ENCODE peak calls at places on chromosomes 7 and 10, in six cellular contexts. One of them, this sample, is unnamed.
A peak's percentile ranks its signal among the peaks of the same experiment; 100 is the strongest.

GRCh38 chr10:76082956-76083355 is 651.5 kb downstream of the LRMDA start:
- DNase-seq in NCI-H774: no peak
- DNase-seq in fibroblast of pulmonary artery: peak; percentile 46
- DNase-seq in lower leg skin: no peak
- DNase-seq in CD4-positive, alpha-beta T cell: no peak
- DNase-seq in activated CD4-positive, CD25-positive, alpha-beta regulatory T cell: no peak
- DNase-seq in this sample: peak; percentile 99

GRCh38 chr10:70915206-70915605 is 26.8 kb upstream of the PCBD1 start:
- DNase-seq in NCI-H774: no peak
- DNase-seq in fibroblast of pulmonary artery: no peak
- DNase-seq in lower leg skin: no peak
- DNase-seq in CD4-positive, alpha-beta T cell: no peak
- DNase-seq in activated CD4-positive, CD25-positive, alpha-beta regulatory T cell: no peak
- DNase-seq in this sample: no peak

GRCh38 chr7:82343-83155 is 109.8 kb upstream of the FAM20C start:
- DNase-seq in NCI-H774: no peak
- DNase-seq in fibroblast of pulmonary artery: no peak
- DNase-seq in lower leg skin: peak; percentile 78
- DNase-seq in CD4-positive, alpha-beta T cell: no peak
- DNase-seq in activated CD4-positive, CD25-positive, alpha-beta regulatory T cell: no peak
- DNase-seq in this sample: no peak

GRCh38 chr10:124896751-124897150 is 45.2 kb upstream of the ZRANB1 start:
- DNase-seq in NCI-H774: no peak
- DNase-seq in fibroblast of pulmonary artery: no peak
- DNase-seq in lower leg skin: no peak
- DNase-seq in CD4-positive, alpha-beta T cell: no peak
- DNase-seq in activated CD4-positive, CD25-positive, alpha-beta regulatory T cell: no peak
- DNase-seq in this sample: no peak

GRCh38 chr10:30036341-30036740 is 23.0 kb downstream of the JCAD start:
- DNase-seq in NCI-H774: no peak
- DNase-seq in fibroblast of pulmonary artery: peak; percentile 8
- DNase-seq in lower leg skin: no peak
- DNase-seq in CD4-positive, alpha-beta T cell: no peak
- DNase-seq in activated CD4-positive, CD25-positive, alpha-beta regulatory T cell: no peak
- DNase-seq in this sample: no peak

GRCh38 chr7:117645456-117646181 is 165.8 kb downstream of the CFTR start:
- DNase-seq in NCI-H774: no peak
- DNase-seq in fibroblast of pulmonary artery: peak; percentile 80
- DNase-seq in lower leg skin: no peak
- DNase-seq in CD4-positive, alpha-beta T cell: no peak
- DNase-seq in activated CD4-positive, CD25-positive, alpha-beta regulatory T cell: no peak
- DNase-seq in this sample: no peak

GRCh38 chr7:24573554-24574338 is 494 bp downstream of the PALS2 start:
- DNase-seq in NCI-H774: peak; percentile 62
- DNase-seq in fibroblast of pulmonary artery: peak; percentile 59
- DNase-seq in lower leg skin: peak; percentile 86
- DNase-seq in CD4-positive, alpha-beta T cell: peak; percentile 4
- DNase-seq in activated CD4-positive, CD25-positive, alpha-beta regulatory T cell: peak; percentile 10
- DNase-seq in this sample: no peak

GRCh38 chr7:52584041-52584440 is 451.4 kb upstream of the POM121L12 start:
- DNase-seq in NCI-H774: no peak
- DNase-seq in fibroblast of pulmonary artery: no peak
- DNase-seq in lower leg skin: no peak
- DNase-seq in CD4-positive, alpha-beta T cell: no peak
- DNase-seq in activated CD4-positive, CD25-positive, alpha-beta regulatory T cell: no peak
- DNase-seq in this sample: no peak

GRCh38 chr7:37216156-37216839 is 232.4 kb downstream of the ELMO1 start:
- DNase-seq in NCI-H774: no peak
- DNase-seq in fibroblast of pulmonary artery: peak; percentile 60
- DNase-seq in lower leg skin: no peak
- DNase-seq in CD4-positive, alpha-beta T cell: no peak
- DNase-seq in activated CD4-positive, CD25-positive, alpha-beta regulatory T cell: no peak
- DNase-seq in this sample: no peak

GRCh38 chr7:80921130-80921529 is 2.3 kb upstream of the SEMA3C start:
- DNase-seq in NCI-H774: no peak
- DNase-seq in fibroblast of pulmonary artery: peak; percentile 37
- DNase-seq in lower leg skin: no peak
- DNase-seq in CD4-positive, alpha-beta T cell: no peak
- DNase-seq in activated CD4-positive, CD25-positive, alpha-beta regulatory T cell: no peak
- DNase-seq in this sample: no peak

GRCh38 chr7:55488804-55489340 is 83.4 kb downstream of the VOPP1 start:
- DNase-seq in NCI-H774: no peak
- DNase-seq in fibroblast of pulmonary artery: no peak
- DNase-seq in lower leg skin: no peak
- DNase-seq in CD4-positive, alpha-beta T cell: no peak
- DNase-seq in activated CD4-positive, CD25-positive, alpha-beta regulatory T cell: no peak
- DNase-seq in this sample: no peak

GRCh38 chr7:37947840-37948198 is 27.4 kb downstream of the EPDR1 start:
- DNase-seq in NCI-H774: no peak
- DNase-seq in fibroblast of pulmonary artery: no peak
- DNase-seq in lower leg skin: no peak
- DNase-seq in CD4-positive, alpha-beta T cell: no peak
- DNase-seq in activated CD4-positive, CD25-positive, alpha-beta regulatory T cell: no peak
- DNase-seq in this sample: no peak

GRCh38 chr10:1047937-1048336 is 982 bp downstream of the IDI1 start:
- DNase-seq in NCI-H774: no peak
- DNase-seq in fibroblast of pulmonary artery: no peak
- DNase-seq in lower leg skin: no peak
- DNase-seq in CD4-positive, alpha-beta T cell: no peak
- DNase-seq in activated CD4-positive, CD25-positive, alpha-beta regulatory T cell: no peak
- DNase-seq in this sample: no peak

GRCh38 chr7:107179326-107180163 is 10.7 kb downstream of the HBP1 start:
- DNase-seq in NCI-H774: no peak
- DNase-seq in fibroblast of pulmonary artery: peak; percentile 31
- DNase-seq in lower leg skin: no peak
- DNase-seq in CD4-positive, alpha-beta T cell: no peak
- DNase-seq in activated CD4-positive, CD25-positive, alpha-beta regulatory T cell: no peak
- DNase-seq in this sample: no peak

GRCh38 chr7:44380179-44380830 is 54.9 kb upstream of the CAMK2B start:
- DNase-seq in NCI-H774: no peak
- DNase-seq in fibroblast of pulmonary artery: no peak
- DNase-seq in lower leg skin: peak; percentile 76
- DNase-seq in CD4-positive, alpha-beta T cell: no peak
- DNase-seq in activated CD4-positive, CD25-positive, alpha-beta regulatory T cell: no peak
- DNase-seq in this sample: no peak

GRCh38 chr10:125014984-125015944 is 73.3 kb downstream of the ZRANB1 start:
- DNase-seq in NCI-H774: no peak
- DNase-seq in fibroblast of pulmonary artery: no peak
- DNase-seq in lower leg skin: no peak
- DNase-seq in CD4-positive, alpha-beta T cell: no peak
- DNase-seq in activated CD4-positive, CD25-positive, alpha-beta regulatory T cell: no peak
- DNase-seq in this sample: no peak

GRCh38 chr10:636016-636730 is 53.3 kb downstream of the DIP2C start:
- DNase-seq in NCI-H774: no peak
- DNase-seq in fibroblast of pulmonary artery: no peak
- DNase-seq in lower leg skin: peak; percentile 56
- DNase-seq in CD4-positive, alpha-beta T cell: no peak
- DNase-seq in activated CD4-positive, CD25-positive, alpha-beta regulatory T cell: no peak
- DNase-seq in this sample: no peak

GRCh38 chr10:131910663-131911314 is 10.0 kb downstream of the PPP2R2D start:
- DNase-seq in NCI-H774: no peak
- DNase-seq in fibroblast of pulmonary artery: no peak
- DNase-seq in lower leg skin: no peak
- DNase-seq in CD4-positive, alpha-beta T cell: no peak
- DNase-seq in activated CD4-positive, CD25-positive, alpha-beta regulatory T cell: no peak
- DNase-seq in this sample: no peak

GRCh38 chr10:74424565-74424964 is 273.5 kb downstream of the ADK start:
- DNase-seq in NCI-H774: no peak
- DNase-seq in fibroblast of pulmonary artery: no peak
- DNase-seq in lower leg skin: no peak
- DNase-seq in CD4-positive, alpha-beta T cell: no peak
- DNase-seq in activated CD4-positive, CD25-positive, alpha-beta regulatory T cell: no peak
- DNase-seq in this sample: no peak

GRCh38 chr7:2587713-2588112 is 28.9 kb downstream of the IQCE start:
- DNase-seq in NCI-H774: no peak
- DNase-seq in fibroblast of pulmonary artery: no peak
- DNase-seq in lower leg skin: no peak
- DNase-seq in CD4-positive, alpha-beta T cell: no peak
- DNase-seq in activated CD4-positive, CD25-positive, alpha-beta regulatory T cell: no peak
- DNase-seq in this sample: no peak

GRCh38 chr7:155603190-155603857 is 41.1 kb upstream of the RBM33 start:
- DNase-seq in NCI-H774: no peak
- DNase-seq in fibroblast of pulmonary artery: no peak
- DNase-seq in lower leg skin: peak; percentile 70
- DNase-seq in CD4-positive, alpha-beta T cell: no peak
- DNase-seq in activated CD4-positive, CD25-positive, alpha-beta regulatory T cell: no peak
- DNase-seq in this sample: no peak

GRCh38 chr7:31970501-31970900 is 99.7 kb downstream of the PDE1C start:
- DNase-seq in NCI-H774: no peak
- DNase-seq in fibroblast of pulmonary artery: no peak
- DNase-seq in lower leg skin: no peak
- DNase-seq in CD4-positive, alpha-beta T cell: no peak
- DNase-seq in activated CD4-positive, CD25-positive, alpha-beta regulatory T cell: no peak
- DNase-seq in this sample: no peak

GRCh38 chr10:2262333-2262732 is 525.0 kb upstream of the ADARB2 start:
- DNase-seq in NCI-H774: no peak
- DNase-seq in fibroblast of pulmonary artery: no peak
- DNase-seq in lower leg skin: no peak
- DNase-seq in CD4-positive, alpha-beta T cell: no peak
- DNase-seq in activated CD4-positive, CD25-positive, alpha-beta regulatory T cell: no peak
- DNase-seq in this sample: no peak

GRCh38 chr10:84820121-84820520 is 491.7 kb downstream of the CCSER2 start:
- DNase-seq in NCI-H774: no peak
- DNase-seq in fibroblast of pulmonary artery: no peak
- DNase-seq in lower leg skin: no peak
- DNase-seq in CD4-positive, alpha-beta T cell: no peak
- DNase-seq in activated CD4-positive, CD25-positive, alpha-beta regulatory T cell: no peak
- DNase-seq in this sample: no peak

GRCh38 chr7:39238209-39238869 is 260.6 kb downstream of the POU6F2 start:
- DNase-seq in NCI-H774: no peak
- DNase-seq in fibroblast of pulmonary artery: no peak
- DNase-seq in lower leg skin: no peak
- DNase-seq in CD4-positive, alpha-beta T cell: no peak
- DNase-seq in activated CD4-positive, CD25-positive, alpha-beta regulatory T cell: no peak
- DNase-seq in this sample: no peak

GRCh38 chr7:64881461-64882287 is 21.4 kb upstream of the ZNF273 start:
- DNase-seq in NCI-H774: no peak
- DNase-seq in fibroblast of pulmonary artery: no peak
- DNase-seq in lower leg skin: peak; percentile 70
- DNase-seq in CD4-positive, alpha-beta T cell: no peak
- DNase-seq in activated CD4-positive, CD25-positive, alpha-beta regulatory T cell: no peak
- DNase-seq in this sample: no peak

GRCh38 chr7:139620676-139621344 is 97.3 kb downstream of the CLEC2L start:
- DNase-seq in NCI-H774: peak; percentile 30
- DNase-seq in fibroblast of pulmonary artery: peak; percentile 34
- DNase-seq in lower leg skin: no peak
- DNase-seq in CD4-positive, alpha-beta T cell: peak; percentile 28
- DNase-seq in activated CD4-positive, CD25-positive, alpha-beta regulatory T cell: peak; percentile 30
- DNase-seq in this sample: no peak

GRCh38 chr7:133763241-133763640 is 363.9 kb upstream of the LRGUK start:
- DNase-seq in NCI-H774: no peak
- DNase-seq in fibroblast of pulmonary artery: no peak
- DNase-seq in lower leg skin: no peak
- DNase-seq in CD4-positive, alpha-beta T cell: no peak
- DNase-seq in activated CD4-positive, CD25-positive, alpha-beta regulatory T cell: no peak
- DNase-seq in this sample: no peak

GRCh38 chr7:44284216-44284615 is 41.2 kb downstream of the CAMK2B start:
- DNase-seq in NCI-H774: no peak
- DNase-seq in fibroblast of pulmonary artery: no peak
- DNase-seq in lower leg skin: peak; percentile 83
- DNase-seq in CD4-positive, alpha-beta T cell: no peak
- DNase-seq in activated CD4-positive, CD25-positive, alpha-beta regulatory T cell: no peak
- DNase-seq in this sample: no peak

GRCh38 chr7:68121655-68122054 is 1125.0 kb downstream of the TYW1 start:
- DNase-seq in NCI-H774: no peak
- DNase-seq in fibroblast of pulmonary artery: no peak
- DNase-seq in lower leg skin: no peak
- DNase-seq in CD4-positive, alpha-beta T cell: no peak
- DNase-seq in activated CD4-positive, CD25-positive, alpha-beta regulatory T cell: no peak
- DNase-seq in this sample: no peak

GRCh38 chr7:26853788-26854393 is 10.5 kb downstream of the SKAP2 start:
- DNase-seq in NCI-H774: no peak
- DNase-seq in fibroblast of pulmonary artery: peak; percentile 66
- DNase-seq in lower leg skin: no peak
- DNase-seq in CD4-positive, alpha-beta T cell: no peak
- DNase-seq in activated CD4-positive, CD25-positive, alpha-beta regulatory T cell: no peak
- DNase-seq in this sample: no peak

GRCh38 chr10:72645263-72645858 is 19.5 kb upstream of the MICU1 start:
- DNase-seq in NCI-H774: no peak
- DNase-seq in fibroblast of pulmonary artery: no peak
- DNase-seq in lower leg skin: no peak
- DNase-seq in CD4-positive, alpha-beta T cell: no peak
- DNase-seq in activated CD4-positive, CD25-positive, alpha-beta regulatory T cell: no peak
- DNase-seq in this sample: no peak

GRCh38 chr7:27165655-27166474 is 528 bp upstream of the HOXA9 start:
- DNase-seq in NCI-H774: no peak
- DNase-seq in fibroblast of pulmonary artery: no peak
- DNase-seq in lower leg skin: no peak
- DNase-seq in CD4-positive, alpha-beta T cell: no peak
- DNase-seq in activated CD4-positive, CD25-positive, alpha-beta regulatory T cell: no peak
- DNase-seq in this sample: no peak

GRCh38 chr7:130942211-130942964 is 208.4 kb upstream of the KLF14 start:
- DNase-seq in NCI-H774: no peak
- DNase-seq in fibroblast of pulmonary artery: peak; percentile 56
- DNase-seq in lower leg skin: no peak
- DNase-seq in CD4-positive, alpha-beta T cell: no peak
- DNase-seq in activated CD4-positive, CD25-positive, alpha-beta regulatory T cell: no peak
- DNase-seq in this sample: no peak

GRCh38 chr10:62726142-62726541 is 78.4 kb upstream of the ADO start:
- DNase-seq in NCI-H774: no peak
- DNase-seq in fibroblast of pulmonary artery: no peak
- DNase-seq in lower leg skin: no peak
- DNase-seq in CD4-positive, alpha-beta T cell: no peak
- DNase-seq in activated CD4-positive, CD25-positive, alpha-beta regulatory T cell: no peak
- DNase-seq in this sample: no peak

This sample was measured in iPS DF 6.9.